ENCODE peak calls at places on chromosome 9, in nine cellular contexts. One of them, this sample, is unnamed.

GRCh38 chr9:124008307-124008854 is 3.2 kb upstream of the LHX2 start:
- DNase-seq in progenitor cell of endocrine pancreas: no peak
- DNase-seq in A549: no peak
- DNase-seq in spleen: no peak
- DNase-seq in MM.1S: no peak
- DNase-seq in Peyer's patch: no peak
- DNase-seq in tibial artery: no peak
- DNase-seq in fibroblast of villous mesenchyme: no peak
- DNase-seq in osteocyte: no peak
- DNase-seq in this sample: peak; percentile 54

GRCh38 chr9:12274577-12274976 is 418.6 kb upstream of the TYRP1 start:
- DNase-seq in progenitor cell of endocrine pancreas: no peak
- DNase-seq in A549: no peak
- DNase-seq in spleen: no peak
- DNase-seq in MM.1S: no peak
- DNase-seq in Peyer's patch: no peak
- DNase-seq in tibial artery: no peak
- DNase-seq in fibroblast of villous mesenchyme: no peak
- DNase-seq in osteocyte: no peak
- DNase-seq in this sample: no peak

GRCh38 chr9:113577525-113578261 is 114.2 kb downstream of the RGS3 start:
- DNase-seq in progenitor cell of endocrine pancreas: no peak
- DNase-seq in A549: no peak
- DNase-seq in spleen: peak; percentile 84
- DNase-seq in MM.1S: no peak
- DNase-seq in Peyer's patch: peak; percentile 44
- DNase-seq in tibial artery: peak; percentile 34
- DNase-seq in fibroblast of villous mesenchyme: peak; percentile 49
- DNase-seq in osteocyte: no peak
- DNase-seq in this sample: no peak

GRCh38 chr9:85310531-85311070 is 431.2 kb downstream of the AGTPBP1 start:
- DNase-seq in progenitor cell of endocrine pancreas: no peak
- DNase-seq in A549: no peak
- DNase-seq in spleen: no peak
- DNase-seq in MM.1S: no peak
- DNase-seq in Peyer's patch: no peak
- DNase-seq in tibial artery: no peak
- DNase-seq in fibroblast of villous mesenchyme: no peak
- DNase-seq in osteocyte: no peak
- DNase-seq in this sample: no peak

GRCh38 chr9:34552606-34552981 is 29.8 kb upstream of the ENHO start:
- DNase-seq in progenitor cell of endocrine pancreas: no peak
- DNase-seq in A549: no peak
- DNase-seq in spleen: peak; percentile 54
- DNase-seq in MM.1S: no peak
- DNase-seq in Peyer's patch: no peak
- DNase-seq in tibial artery: no peak
- DNase-seq in fibroblast of villous mesenchyme: no peak
- DNase-seq in osteocyte: no peak
- DNase-seq in this sample: no peak

GRCh38 chr9:95080961-95081658 is 236.4 kb downstream of the FANCC start:
- DNase-seq in progenitor cell of endocrine pancreas: no peak
- DNase-seq in A549: no peak
- DNase-seq in spleen: peak; percentile 55
- DNase-seq in MM.1S: no peak
- DNase-seq in Peyer's patch: peak; percentile 45
- DNase-seq in tibial artery: peak; percentile 17
- DNase-seq in fibroblast of villous mesenchyme: no peak
- DNase-seq in osteocyte: no peak
- DNase-seq in this sample: no peak

GRCh38 chr9:130446111-130446861 is 1.5 kb downstream of the ASS1 start:
- DNase-seq in progenitor cell of endocrine pancreas: no peak
- DNase-seq in A549: no peak
- DNase-seq in spleen: no peak
- DNase-seq in MM.1S: no peak
- DNase-seq in Peyer's patch: no peak
- DNase-seq in tibial artery: peak; percentile 87
- DNase-seq in fibroblast of villous mesenchyme: peak; percentile 91
- DNase-seq in osteocyte: no peak
- DNase-seq in this sample: peak; percentile 46

GRCh38 chr9:119758990-119759389 is 389.8 kb upstream of the BRINP1 start:
- DNase-seq in progenitor cell of endocrine pancreas: no peak
- DNase-seq in A549: no peak
- DNase-seq in spleen: no peak
- DNase-seq in MM.1S: no peak
- DNase-seq in Peyer's patch: no peak
- DNase-seq in tibial artery: no peak
- DNase-seq in fibroblast of villous mesenchyme: no peak
- DNase-seq in osteocyte: no peak
- DNase-seq in this sample: no peak

GRCh38 chr9:121498487-121499176 is 1.0 kb downstream of the GGTA1 start:
- DNase-seq in progenitor cell of endocrine pancreas: no peak
- DNase-seq in A549: peak; percentile 46
- DNase-seq in spleen: peak; percentile 78
- DNase-seq in MM.1S: no peak
- DNase-seq in Peyer's patch: no peak
- DNase-seq in tibial artery: peak; percentile 81
- DNase-seq in fibroblast of villous mesenchyme: peak; percentile 41
- DNase-seq in osteocyte: no peak
- DNase-seq in this sample: peak; percentile 26

GRCh38 chr9:33718987-33719386 is 76.4 kb upstream of the PRSS3 start:
- DNase-seq in progenitor cell of endocrine pancreas: no peak
- DNase-seq in A549: no peak
- DNase-seq in spleen: no peak
- DNase-seq in MM.1S: no peak
- DNase-seq in Peyer's patch: no peak
- DNase-seq in tibial artery: peak; percentile 59
- DNase-seq in fibroblast of villous mesenchyme: no peak
- DNase-seq in osteocyte: no peak
- DNase-seq in this sample: no peak

GRCh38 chr9:131092548-131093440 is 3.5 kb upstream of the AIF1L start:
- DNase-seq in progenitor cell of endocrine pancreas: no peak
- DNase-seq in A549: no peak
- DNase-seq in spleen: no peak
- DNase-seq in MM.1S: no peak
- DNase-seq in Peyer's patch: no peak
- DNase-seq in tibial artery: no peak
- DNase-seq in fibroblast of villous mesenchyme: no peak
- DNase-seq in osteocyte: no peak
- DNase-seq in this sample: no peak

GRCh38 chr9:31556667-31557463 is 827.6 kb upstream of the ACO1 start:
- DNase-seq in progenitor cell of endocrine pancreas: no peak
- DNase-seq in A549: no peak
- DNase-seq in spleen: no peak
- DNase-seq in MM.1S: no peak
- DNase-seq in Peyer's patch: no peak
- DNase-seq in tibial artery: no peak
- DNase-seq in fibroblast of villous mesenchyme: no peak
- DNase-seq in osteocyte: no peak
- DNase-seq in this sample: no peak
- TF ChIP-seq CTCF in progenitor cell of endocrine pancreas: no peak
- TF ChIP-seq CTCF in A549: no peak
- TF ChIP-seq CTCF in spleen: no peak
- TF ChIP-seq CTCF in MM.1S: no peak
- TF ChIP-seq CTCF in Peyer's patch: no peak
- TF ChIP-seq CTCF in tibial artery: no peak
- TF ChIP-seq CTCF in fibroblast of villous mesenchyme: no peak
- TF ChIP-seq CTCF in osteocyte: no peak
- TF ChIP-seq CTCF in this sample: no peak

GRCh38 chr9:3482578-3482977 is 43.2 kb downstream of the RFX3 start:
- DNase-seq in progenitor cell of endocrine pancreas: no peak
- DNase-seq in A549: no peak
- DNase-seq in spleen: no peak
- DNase-seq in MM.1S: no peak
- DNase-seq in Peyer's patch: no peak
- DNase-seq in tibial artery: no peak
- DNase-seq in fibroblast of villous mesenchyme: no peak
- DNase-seq in osteocyte: no peak
- DNase-seq in this sample: no peak

GRCh38 chr9:3478549-3478953 is 47.2 kb downstream of the RFX3 start:
- DNase-seq in progenitor cell of endocrine pancreas: no peak
- DNase-seq in A549: no peak
- DNase-seq in spleen: no peak
- DNase-seq in MM.1S: peak; percentile 39
- DNase-seq in Peyer's patch: no peak
- DNase-seq in tibial artery: no peak
- DNase-seq in fibroblast of villous mesenchyme: no peak
- DNase-seq in osteocyte: no peak
- DNase-seq in this sample: no peak

GRCh38 chr9:3480353-3480655 is 45.5 kb downstream of the RFX3 start:
- DNase-seq in progenitor cell of endocrine pancreas: no peak
- DNase-seq in A549: no peak
- DNase-seq in spleen: no peak
- DNase-seq in MM.1S: no peak
- DNase-seq in Peyer's patch: no peak
- DNase-seq in tibial artery: no peak
- DNase-seq in fibroblast of villous mesenchyme: no peak
- DNase-seq in osteocyte: no peak
- DNase-seq in this sample: no peak

GRCh38 chr9:3477236-3477834 is 48.5 kb downstream of the RFX3 start:
- DNase-seq in progenitor cell of endocrine pancreas: no peak
- DNase-seq in A549: no peak
- DNase-seq in spleen: no peak
- DNase-seq in MM.1S: peak; percentile 85
- DNase-seq in Peyer's patch: no peak
- DNase-seq in tibial artery: no peak
- DNase-seq in fibroblast of villous mesenchyme: peak; percentile 33
- DNase-seq in osteocyte: no peak
- DNase-seq in this sample: no peak

GRCh38 chr9:3479516-3480352 is 46.1 kb downstream of the RFX3 start:
- DNase-seq in progenitor cell of endocrine pancreas: no peak
- DNase-seq in A549: no peak
- DNase-seq in spleen: no peak
- DNase-seq in MM.1S: no peak
- DNase-seq in Peyer's patch: no peak
- DNase-seq in tibial artery: no peak
- DNase-seq in fibroblast of villous mesenchyme: no peak
- DNase-seq in osteocyte: no peak
- DNase-seq in this sample: no peak
- TF ChIP-seq CTCF in progenitor cell of endocrine pancreas: no peak
- TF ChIP-seq CTCF in A549: no peak
- TF ChIP-seq CTCF in spleen: no peak
- TF ChIP-seq CTCF in MM.1S: no peak
- TF ChIP-seq CTCF in Peyer's patch: no peak
- TF ChIP-seq CTCF in tibial artery: no peak
- TF ChIP-seq CTCF in fibroblast of villous mesenchyme: no peak
- TF ChIP-seq CTCF in osteocyte: no peak
- TF ChIP-seq CTCF in this sample: no peak

GRCh38 chr9:89182369-89182768 is 3.8 kb upstream of the SHC3 start:
- DNase-seq in progenitor cell of endocrine pancreas: no peak
- DNase-seq in A549: no peak
- DNase-seq in spleen: no peak
- DNase-seq in MM.1S: no peak
- DNase-seq in Peyer's patch: no peak
- DNase-seq in tibial artery: no peak
- DNase-seq in fibroblast of villous mesenchyme: no peak
- DNase-seq in osteocyte: no peak
- DNase-seq in this sample: no peak

GRCh38 chr9:89179535-89179919 is 909 bp upstream of the SHC3 start:
- DNase-seq in progenitor cell of endocrine pancreas: no peak
- DNase-seq in A549: peak; percentile 27
- DNase-seq in spleen: no peak
- DNase-seq in MM.1S: no peak
- DNase-seq in Peyer's patch: no peak
- DNase-seq in tibial artery: no peak
- DNase-seq in fibroblast of villous mesenchyme: peak; percentile 47
- DNase-seq in osteocyte: no peak
- DNase-seq in this sample: peak; percentile 11

GRCh38 chr9:89185980-89186379 is 7.4 kb upstream of the SHC3 start:
- DNase-seq in progenitor cell of endocrine pancreas: peak; percentile 41
- DNase-seq in A549: no peak
- DNase-seq in spleen: no peak
- DNase-seq in MM.1S: no peak
- DNase-seq in Peyer's patch: no peak
- DNase-seq in tibial artery: no peak
- DNase-seq in fibroblast of villous mesenchyme: peak; percentile 36
- DNase-seq in osteocyte: no peak
- DNase-seq in this sample: peak; percentile 73

GRCh38 chr9:89179920-89180667 is 1.5 kb upstream of the SHC3 start:
- DNase-seq in progenitor cell of endocrine pancreas: peak; percentile 65
- DNase-seq in A549: peak; percentile 89
- DNase-seq in spleen: peak; percentile 83
- DNase-seq in MM.1S: peak; percentile 32
- DNase-seq in Peyer's patch: peak; percentile 87
- DNase-seq in tibial artery: peak; percentile 92
- DNase-seq in fibroblast of villous mesenchyme: peak; percentile 97
- DNase-seq in osteocyte: peak; percentile 93
- DNase-seq in this sample: peak; percentile 79

GRCh38 chr9:89183146-89183545 is 4.5 kb upstream of the SHC3 start:
- DNase-seq in progenitor cell of endocrine pancreas: no peak
- DNase-seq in A549: no peak
- DNase-seq in spleen: no peak
- DNase-seq in MM.1S: no peak
- DNase-seq in Peyer's patch: no peak
- DNase-seq in tibial artery: no peak
- DNase-seq in fibroblast of villous mesenchyme: no peak
- DNase-seq in osteocyte: no peak
- DNase-seq in this sample: no peak
- TF ChIP-seq CTCF in progenitor cell of endocrine pancreas: no peak
- TF ChIP-seq CTCF in A549: no peak
- TF ChIP-seq CTCF in spleen: no peak
- TF ChIP-seq CTCF in MM.1S: peak; percentile 12
- TF ChIP-seq CTCF in Peyer's patch: no peak
- TF ChIP-seq CTCF in tibial artery: no peak
- TF ChIP-seq CTCF in fibroblast of villous mesenchyme: no peak
- TF ChIP-seq CTCF in osteocyte: no peak
- TF ChIP-seq CTCF in this sample: no peak

GRCh38 chr9:87081523-87081922 is 134.2 kb upstream of the GAS1 start:
- DNase-seq in progenitor cell of endocrine pancreas: no peak
- DNase-seq in A549: no peak
- DNase-seq in spleen: no peak
- DNase-seq in MM.1S: no peak
- DNase-seq in Peyer's patch: no peak
- DNase-seq in tibial artery: no peak
- DNase-seq in fibroblast of villous mesenchyme: no peak
- DNase-seq in osteocyte: no peak
- DNase-seq in this sample: no peak

GRCh38 chr9:87077986-87078385 is 130.7 kb upstream of the GAS1 start:
- DNase-seq in progenitor cell of endocrine pancreas: no peak
- DNase-seq in A549: no peak
- DNase-seq in spleen: no peak
- DNase-seq in MM.1S: no peak
- DNase-seq in Peyer's patch: no peak
- DNase-seq in tibial artery: no peak
- DNase-seq in fibroblast of villous mesenchyme: no peak
- DNase-seq in osteocyte: no peak
- DNase-seq in this sample: no peak

GRCh38 chr9:87084407-87084806 is 137.1 kb upstream of the GAS1 start:
- DNase-seq in progenitor cell of endocrine pancreas: no peak
- DNase-seq in A549: no peak
- DNase-seq in spleen: no peak
- DNase-seq in MM.1S: no peak
- DNase-seq in Peyer's patch: no peak
- DNase-seq in tibial artery: no peak
- DNase-seq in fibroblast of villous mesenchyme: no peak
- DNase-seq in osteocyte: no peak
- DNase-seq in this sample: no peak

GRCh38 chr9:87083986-87084385 is 136.7 kb upstream of the GAS1 start:
- DNase-seq in progenitor cell of endocrine pancreas: no peak
- DNase-seq in A549: no peak
- DNase-seq in spleen: no peak
- DNase-seq in MM.1S: no peak
- DNase-seq in Peyer's patch: no peak
- DNase-seq in tibial artery: no peak
- DNase-seq in fibroblast of villous mesenchyme: no peak
- DNase-seq in osteocyte: no peak
- DNase-seq in this sample: no peak

GRCh38 chr9:87080512-87081225 is 133.4 kb upstream of the GAS1 start:
- DNase-seq in progenitor cell of endocrine pancreas: no peak
- DNase-seq in A549: peak; percentile 17
- DNase-seq in spleen: no peak
- DNase-seq in MM.1S: no peak
- DNase-seq in Peyer's patch: no peak
- DNase-seq in tibial artery: no peak
- DNase-seq in fibroblast of villous mesenchyme: peak; percentile 90
- DNase-seq in osteocyte: no peak
- DNase-seq in this sample: no peak
- TF ChIP-seq CTCF in progenitor cell of endocrine pancreas: peak; percentile 24
- TF ChIP-seq CTCF in A549: no peak
- TF ChIP-seq CTCF in spleen: no peak
- TF ChIP-seq CTCF in MM.1S: no peak
- TF ChIP-seq CTCF in Peyer's patch: no peak
- TF ChIP-seq CTCF in tibial artery: no peak
- TF ChIP-seq CTCF in fibroblast of villous mesenchyme: no peak
- TF ChIP-seq CTCF in osteocyte: peak; percentile 55
- TF ChIP-seq CTCF in this sample: no peak

This sample was measured in nephron progenitor cell.